ENCODE peak calls at places on chromosome 13, in ten cellular contexts. P, U, J, R, B, O, X, I, T and N are unnamed samples.

GRCh38 chr13:42477588-42478190 is 96.3 kb upstream of the TNFSF11 start:
- DNase-seq in R (no peak), O (no peak), P (no peak), T (no peak), B (no peak), J (no peak), X (peak; percentile 18), U (no peak), I (no peak), N (no peak)

GRCh38 chr13:89746554-89746953 is 1600.9 kb upstream of the MIR17HG start:
- DNase-seq in R (no peak), O (no peak), J (no peak), X (no peak), U (no peak), T (no peak), I (no peak), B (no peak), P (no peak), N (no peak)

GRCh38 chr13:112443191-112444000 is 67.2 kb downstream of the SPACA7 start:
- DNase-seq in U (peak; percentile 24), T (peak; percentile 20), X (no peak), B (no peak), P (no peak), O (peak; percentile 57), R (no peak), I (no peak), J (no peak), N (no peak)

GRCh38 chr13:25816239-25816638 is 235.6 kb downstream of the SHISA2 start:
- DNase-seq in J (no peak), I (no peak), X (no peak), U (no peak), O (no peak), R (no peak), B (no peak), P (no peak), T (no peak), N (no peak)

GRCh38 chr13:109700176-109700575 is 86.2 kb downstream of the IRS2 start:
- DNase-seq in J (no peak), U (peak; percentile 15), R (no peak), I (peak; percentile 73), P (peak; percentile 11), O (peak; percentile 79), T (peak; percentile 49), B (no peak), X (peak; percentile 83), N (peak; percentile 90)

GRCh38 chr13:96824110-96824509 is 170.2 kb downstream of the OXGR1 start:
- DNase-seq in R (no peak), X (no peak), T (no peak), P (no peak), J (no peak), O (no peak), B (no peak), U (no peak), I (no peak), N (no peak)

GRCh38 chr13:79859756-79860155 is 378.8 kb downstream of the NDFIP2 start:
- DNase-seq in R (no peak), O (no peak), T (no peak), X (no peak), U (no peak), J (no peak), I (no peak), P (no peak), B (no peak), N (no peak)

GRCh38 chr13:80989241-80989640 is 648.3 kb upstream of the SPRY2 start:
- DNase-seq in T (no peak), J (no peak), X (no peak), I (no peak), U (no peak), B (no peak), R (no peak), P (no peak), O (no peak), N (no peak)

GRCh38 chr13:48232420-48233096 is 448 bp upstream of the ITM2B start:
- DNase-seq in I (no peak), O (no peak), J (no peak), B (no peak), P (no peak), R (no peak), T (peak; percentile 33), X (no peak), U (no peak), N (no peak)

GRCh38 chr13:26914624-26915023 is 154.0 kb upstream of the GPR12 start:
- DNase-seq in R (no peak), B (no peak), U (no peak), J (peak; percentile 43), I (peak; percentile 69), O (no peak), P (no peak), X (no peak), T (no peak), N (no peak)

GRCh38 chr13:113082198-113083021 is 23.2 kb upstream of the F7 start:
- DNase-seq in X (no peak), U (no peak), T (no peak), O (no peak), R (no peak), J (no peak), P (no peak), I (no peak), B (no peak), N (no peak)

GRCh38 chr13:51769455-51770127 is 34.4 kb downstream of the DHRS12 start:
- DNase-seq in R (no peak), T (no peak), X (peak; percentile 73), O (no peak), U (peak; percentile 28), J (no peak), I (no peak), P (no peak), B (no peak), N (no peak)

GRCh38 chr13:103272770-103273169 is 206.6 kb upstream of the SLC10A2 start:
- DNase-seq in P (no peak), U (no peak), B (no peak), X (no peak), I (no peak), J (no peak), T (no peak), O (no peak), R (no peak), N (no peak)

GRCh38 chr13:28012896-28013295 is 24.4 kb upstream of the URAD start:
- DNase-seq in P (no peak), O (no peak), B (no peak), R (no peak), T (no peak), J (no peak), I (no peak), U (no peak), X (no peak), N (no peak)

GRCh38 chr13:98975822-98976261 is 2.0 kb downstream of the DOCK9 start:
- DNase-seq in X (no peak), U (no peak), B (no peak), O (no peak), I (peak; percentile 60), R (no peak), J (no peak), T (peak; percentile 73), P (no peak), N (no peak)

GRCh38 chr13:90185734-90186133 is 1161.8 kb upstream of the MIR17HG start:
- DNase-seq in J (no peak), O (no peak), R (no peak), I (no peak), X (no peak), P (no peak), T (no peak), U (no peak), B (no peak), N (no peak)

GRCh38 chr13:95264225-95264624 is 37.0 kb downstream of the ABCC4 start:
- DNase-seq in T (no peak), U (no peak), R (no peak), X (no peak), O (no peak), I (no peak), B (no peak), J (no peak), P (no peak), N (no peak)

GRCh38 chr13:79398915-79399314 is 7.1 kb downstream of the RBM26 start:
- DNase-seq in J (no peak), T (no peak), P (no peak), B (no peak), I (no peak), O (no peak), U (no peak), X (no peak), R (no peak), N (no peak)

GRCh38 chr13:27463500-27463899 is 13.1 kb upstream of the MTIF3 start:
- DNase-seq in R (no peak), J (no peak), O (no peak), T (no peak), B (no peak), I (no peak), X (no peak), P (no peak), U (no peak), N (no peak)

GRCh38 chr13:47121092-47121763 is 224.4 kb upstream of the HTR2A start:
- DNase-seq in P (no peak), J (no peak), X (no peak), R (no peak), O (no peak), T (no peak), U (no peak), I (no peak), B (no peak), N (no peak)